ENCODE peak calls at places on chromosomes 16 and 17, in four cellular contexts. P is stimulated activated CD4-positive, alpha-beta T cell treated with anti-CD3 and anti-CD28 coated beads, Interleukin-1b, Interleukin-23, amount 100 ng/mL, for 24 hours; I is NCI-H460; E is activated CD4-positive, alpha-beta T cell treated with anti-CD3 and anti-CD28 coated beads, Interleukin-2, amount 50 U/mL, for 24 hours. F is an unnamed sample.

GRCh38 chr16:72317378-72317777 is 145.4 kb upstream of the PMFBP1 start:
- DNase-seq in I (no peak), P (no peak), E (no peak), F (no peak)

GRCh38 chr16:70375636-70376611 is 29.2 kb downstream of the DDX19A start:
- DNase-seq in P (no peak), E (no peak), I (no peak), F (no peak)

GRCh38 chr17:6191405-6192095 is 121.4 kb downstream of the WSCD1 start:
- DNase-seq in P (no peak), I (no peak), E (no peak), F (no peak)

GRCh38 chr16:79754081-79754872 is 153.7 kb upstream of the MAF start:
- DNase-seq in P (no peak), I (no peak), E (no peak), F (no peak)

GRCh38 chr17:44982113-44982702 is 14.1 kb upstream of the C1QL1 start:
- DNase-seq in P (no peak), E (no peak), I (no peak), F (no peak)

GRCh38 chr16:53864819-53865491 is 161.0 kb downstream of the FTO start:
- DNase-seq in E (peak; percentile 16), I (no peak), P (no peak), F (no peak)

GRCh38 chr16:31094088-31094423 is 541 bp downstream of the VKORC1 start:
- DNase-seq in P (no peak), I (no peak), E (no peak), F (peak; percentile 32)

GRCh38 chr16:48347980-48348379 is 37.2 kb downstream of the SIAH1 start:
- DNase-seq in I (no peak), E (no peak), P (no peak), F (no peak)

GRCh38 chr16:2385441-2385840 is 43.8 kb upstream of the CCNF start:
- DNase-seq in P (no peak), I (no peak), E (no peak), F (no peak)

GRCh38 chr17:797236-797635 is 15.1 kb downstream of the MRM3 start:
- DNase-seq in I (no peak), E (no peak), P (no peak), F (no peak)

GRCh38 chr17:18105595-18105994 is 3.0 kb upstream of the MYO15A start:
- DNase-seq in E (no peak), I (no peak), P (no peak), F (no peak)

GRCh38 chr16:19595043-19595767 is 39.7 kb downstream of the VPS35L start:
- DNase-seq in I (no peak), E (no peak), P (no peak), F (no peak)

GRCh38 chr17:62187681-62188080 is 122.6 kb upstream of the MED13 start:
- DNase-seq in I (no peak), E (no peak), P (no peak), F (no peak)

GRCh38 chr17:8465381-8466158 is 29.9 kb downstream of the NDEL1 start:
- DNase-seq in P (no peak), I (no peak), E (no peak), F (no peak)

GRCh38 chr17:41710472-41711090 is 1.6 kb upstream of the GAST start:
- DNase-seq in P (no peak), E (no peak), I (no peak), F (no peak)

GRCh38 chr16:24999856-25000447 is 15.2 kb downstream of the ARHGAP17 start:
- DNase-seq in E (no peak), P (no peak), I (no peak), F (no peak)

GRCh38 chr16:89562027-89562599 is 1.6 kb downstream of the RPL13 start:
- DNase-seq in I (no peak), P (no peak), E (no peak), F (no peak)

GRCh38 chr17:77959926-77960521 is 1.5 kb downstream of the TNRC6C start:
- DNase-seq in P (no peak), E (no peak), I (no peak), F (no peak)

GRCh38 chr17:78446833-78447232 is 68.4 kb downstream of the PGS1 start:
- DNase-seq in E (no peak), I (no peak), P (no peak), F (no peak)

GRCh38 chr17:1957037-1957436 is 68.1 kb downstream of the RTN4RL1 start:
- DNase-seq in E (no peak), I (no peak), P (no peak), F (no peak)

GRCh38 chr16:74611721-74612120 is 4.8 kb upstream of the GLG1 start:
- DNase-seq in I (no peak), P (no peak), E (no peak), F (no peak)

GRCh38 chr16:73433493-73434307 is 385.8 kb upstream of the ZFHX3 start:
- DNase-seq in E (no peak), I (no peak), P (no peak), F (no peak)

GRCh38 chr16:84685210-84685609 is 14.6 kb upstream of the USP10 start:
- DNase-seq in I (no peak), E (no peak), P (no peak), F (no peak)

GRCh38 chr16:50668368-50669008 is 12.6 kb downstream of the SNX20 start:
- DNase-seq in P (no peak), I (no peak), E (no peak), F (no peak)

GRCh38 chr17:82249896-82250581 is 21.2 kb downstream of the SLC16A3 start:
- DNase-seq in I (no peak), P (no peak), E (no peak), F (no peak)

GRCh38 chr16:76108460-76108859 is 168.7 kb upstream of the CNTNAP4 start:
- DNase-seq in I (no peak), P (no peak), E (no peak), F (no peak)

GRCh38 chr17:37024181-37024637 is 75.5 kb downstream of the AATF start:
- DNase-seq in E (no peak), P (no peak), I (no peak), F (no peak)

GRCh38 chr16:35011-35775 is 18.2 kb downstream of the POLR3K start:
- DNase-seq in E (no peak), I (no peak), P (no peak), F (no peak)